ENCODE peak calls at places on chromosomes 5 and 9, in five cellular contexts. B is HCT116, T is cardiac fibroblast, P is HFF-Myc, Z is lung. Y is an unnamed sample.

GRCh38 chr9:134623408-134624066 is 18.1 kb upstream of the COL5A1 start:
- DNase-seq in Z (no peak), B (no peak), T (no peak), P (no peak), Y (no peak)

GRCh38 chr5:117713585-117714198 is 1139.1 kb upstream of the SEMA6A start:
- DNase-seq in P (no peak), B (peak; percentile 24), T (peak; percentile 7), Z (no peak), Y (peak; percentile 17)

GRCh38 chr5:35129276-35129675 is 81.5 kb upstream of the AGXT2 start:
- DNase-seq in B (no peak), P (peak; percentile 73), T (peak; percentile 74), Z (no peak), Y (peak; percentile 91)

GRCh38 chr5:26553079-26553478 is 485.3 kb downstream of the CDH9 start:
- DNase-seq in T (no peak), B (no peak), Z (no peak), P (no peak), Y (no peak)

GRCh38 chr5:176425138-176425537 is 8.8 kb upstream of the CLTB start:
- DNase-seq in B (no peak), T (no peak), P (no peak), Z (no peak), Y (no peak)

GRCh38 chr5:25489834-25490538 is 845.2 kb upstream of the CDH10 start:
- DNase-seq in P (no peak), T (no peak), B (no peak), Z (no peak), Y (peak; percentile 0)

GRCh38 chr5:102277059-102277621 is 18.9 kb downstream of the SLCO4C1 start:
- DNase-seq in P (no peak), Z (no peak), B (no peak), T (no peak), Y (no peak)

GRCh38 chr9:117156771-117157535 is 257.9 kb downstream of the ASTN2 start:
- DNase-seq in P (no peak), T (no peak), Z (no peak), B (no peak), Y (no peak)

GRCh38 chr5:134223406-134224251 is 2.2 kb downstream of the PPP2CA start:
- DNase-seq in Z (no peak), T (peak; percentile 23), B (no peak), P (no peak), Y (peak; percentile 59)

GRCh38 chr5:161442471-161442870 is 104.1 kb downstream of the GABRB2 start:
- DNase-seq in Z (no peak), B (no peak), T (no peak), P (no peak), Y (no peak)

GRCh38 chr5:39543335-39543734 is 118.6 kb upstream of the DAB2 start:
- DNase-seq in P (no peak), B (no peak), T (no peak), Z (no peak), Y (no peak)

GRCh38 chr9:114282104-114282485 is 40.8 kb upstream of the ORM1 start:
- DNase-seq in P (no peak), B (no peak), Z (no peak), T (no peak), Y (no peak)

GRCh38 chr9:71987471-71988371 is 72.7 kb downstream of the C9orf57 start:
- DNase-seq in P (no peak), B (no peak), Z (no peak), T (peak; percentile 39), Y (peak; percentile 46)

GRCh38 chr5:32713396-32714381 is 2.6 kb downstream of the NPR3 start:
- DNase-seq in T (peak; percentile 13), P (no peak), B (no peak), Z (no peak), Y (no peak)

GRCh38 chr5:58800410-58800809 is 217.5 kb downstream of the RAB3C start:
- DNase-seq in T (no peak), P (no peak), Z (no peak), B (no peak), Y (no peak)

GRCh38 chr9:137390553-137391410 is 32.2 kb downstream of the EXD3 start:
- DNase-seq in T (no peak), B (no peak), Z (no peak), P (no peak), Y (no peak)

GRCh38 chr5:180494060-180494509 is at the start of gene CNOT6:
- DNase-seq in P (peak; percentile 49), T (peak; percentile 98), B (peak; percentile 85), Z (peak; percentile 92), Y (peak; percentile 96)

GRCh38 chr9:95264954-95265615 is 52.4 kb downstream of the FANCC start:
- DNase-seq in P (peak; percentile 35), B (no peak), Z (no peak), T (peak; percentile 50), Y (peak; percentile 75)

GRCh38 chr5:82351754-82352145 is 73.6 kb upstream of the RPS23 start:
- DNase-seq in T (peak; percentile 90), Z (no peak), B (peak; percentile 61), P (no peak), Y (peak; percentile 82)

GRCh38 chr9:132505961-132506691 is 76.3 kb upstream of the BARHL1 start:
- DNase-seq in P (no peak), B (no peak), Z (no peak), T (no peak), Y (no peak)

GRCh38 chr5:45385321-45386058 is 310.7 kb downstream of the HCN1 start:
- DNase-seq in P (peak; percentile 85), B (peak; percentile 90), Z (no peak), T (peak; percentile 44), Y (no peak)

GRCh38 chr5:14869286-14870164 is 2.1 kb downstream of the ANKH start:
- DNase-seq in P (no peak), T (no peak), B (no peak), Z (no peak), Y (no peak)

GRCh38 chr5:1437452-1437851 is 7.8 kb downstream of the SLC6A3 start:
- DNase-seq in Z (no peak), T (peak; percentile 57), P (no peak), B (peak; percentile 4), Y (peak; percentile 28)

GRCh38 chr5:115812372-115812771 is 4.1 kb downstream of the CDO1 start:
- DNase-seq in B (no peak), Z (no peak), T (no peak), P (no peak), Y (no peak)

GRCh38 chr9:127698985-127699670 is 7.7 kb upstream of the CFAP157 start:
- DNase-seq in T (peak; percentile 98), P (peak; percentile 94), Z (peak; percentile 98), B (peak; percentile 96), Y (peak; percentile 98)

GRCh38 chr9:34662544-34663295 is at the start of gene CCL27:
- DNase-seq in Z (no peak), P (no peak), B (no peak), T (no peak), Y (no peak)

GRCh38 chr9:112248722-112249121 is 73.6 kb upstream of the SUSD1 start:
- DNase-seq in T (peak; percentile 16), B (no peak), P (no peak), Z (no peak), Y (peak; percentile 60)

GRCh38 chr5:67335391-67335790 is 138.8 kb upstream of the CD180 start:
- DNase-seq in T (no peak), Z (no peak), B (no peak), P (no peak), Y (peak; percentile 40)

DNA sequence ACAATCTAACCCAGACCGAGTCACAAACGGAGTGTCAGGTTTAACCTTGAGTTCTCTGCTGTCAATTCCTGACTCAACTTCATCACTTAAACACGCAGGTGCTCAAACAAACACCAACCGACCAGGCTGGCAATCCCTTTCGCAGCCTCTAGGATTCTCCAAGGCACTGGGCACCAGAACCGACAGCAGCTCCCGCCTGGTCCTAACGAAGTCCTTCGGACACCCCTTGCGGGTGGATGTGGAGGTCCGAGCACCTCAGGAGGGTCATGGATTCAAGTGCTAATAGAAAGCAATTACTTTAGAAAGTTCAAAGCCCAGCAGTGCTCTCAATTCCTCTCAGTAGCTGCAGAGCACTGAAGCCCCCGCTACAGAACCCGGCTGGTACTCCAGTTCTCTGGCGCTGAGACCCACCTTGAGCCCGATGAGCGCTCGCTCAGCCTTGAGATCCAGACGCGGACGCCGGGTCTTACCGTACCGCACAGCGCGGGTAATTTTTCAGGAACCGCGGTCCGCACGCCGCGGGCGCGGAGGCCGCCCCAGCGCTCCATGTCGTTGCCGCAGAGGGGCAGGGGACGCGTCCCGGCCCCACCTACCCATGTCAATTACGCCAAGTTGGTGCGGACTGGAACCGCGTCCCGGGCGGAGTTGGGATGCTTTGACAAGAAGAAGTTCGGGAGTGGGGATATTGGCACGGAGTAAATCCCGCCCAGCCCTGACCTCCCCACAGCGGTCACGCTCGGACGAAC is 672 bp downstream of the MARCHF3 start:
- DNase-seq in T (peak; percentile 72), P (no peak), B (peak; percentile 50), Z (peak; percentile 68), Y (peak; percentile 63)
- TF ChIP-seq CTCF in T (peak; percentile 72), P (peak; percentile 21), B (peak; percentile 4), Z (no peak), Y (peak; percentile 52)

DNA sequence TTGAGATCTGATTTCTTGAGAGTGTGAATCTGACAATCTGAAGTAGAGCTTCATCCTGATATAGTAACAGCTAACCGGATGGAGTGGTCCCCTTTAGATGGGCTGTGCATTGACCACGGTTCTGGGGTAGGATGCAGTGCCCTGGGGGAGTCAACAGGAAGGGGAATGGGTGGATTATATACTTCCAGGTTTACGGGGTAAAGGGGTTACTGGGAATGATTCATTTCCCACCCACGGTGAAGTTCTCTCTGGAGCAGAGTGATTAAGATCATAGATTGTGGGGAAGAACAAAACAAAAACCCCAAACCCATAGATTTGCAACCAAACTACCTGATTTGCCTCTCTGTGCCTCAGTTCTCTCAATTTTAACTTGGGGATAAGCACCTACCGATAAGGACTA is 1.5 kb upstream of the B4GALT7 start:
- DNase-seq in P (no peak), T (no peak), Z (no peak), B (no peak), Y (no peak)
- H3K4me3 ChIP-seq in P (no peak overlapping the region), T (no peak overlapping the region), Z (no peak overlapping the region), B (no peak overlapping the region), Y (no peak overlapping the region)

GRCh38 chr9:16203735-16204573 is 651.1 kb downstream of the CCDC171 start:
- DNase-seq in T (no peak), B (no peak), P (no peak), Z (no peak), Y (peak; percentile 72)
- TF ChIP-seq CTCF in T (no peak), B (no peak), P (no peak), Z (no peak), Y (no peak)

DNA sequence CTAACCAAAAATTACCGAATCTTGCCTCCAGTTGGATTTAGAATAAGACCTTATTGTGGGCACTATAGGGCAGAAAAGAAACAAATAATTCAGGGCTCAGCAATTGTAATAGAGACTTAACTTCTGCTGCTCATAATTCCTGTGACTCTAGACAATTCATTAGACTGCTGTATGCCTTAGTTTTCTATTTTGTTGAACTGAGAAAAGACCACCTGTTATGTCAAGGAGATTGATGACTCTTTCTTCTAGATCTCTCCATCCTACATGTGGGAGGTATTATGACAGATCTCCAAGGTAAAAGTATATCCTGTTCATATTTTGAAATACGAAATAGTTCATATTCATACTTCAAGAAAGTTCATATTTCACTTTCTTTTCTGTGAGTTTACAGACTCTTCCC is 605.1 kb downstream of the PSAT1 start:
- DNase-seq in B (no peak), Z (no peak), P (no peak), T (no peak), Y (no peak)
- H3K4me3 ChIP-seq in B (no peak overlapping the region), Z (no peak overlapping the region), P (no peak overlapping the region), T (no peak overlapping the region), Y (no peak overlapping the region)